ENCODE peak calls at places on chromosome 14, in seven cellular contexts. One of them, this sample, is unnamed. For H3K36me3 and H3K27me3, the result is how much of the 10 kb centered on the place peaks cover.

GRCh38 chr14:70567791-70568190 is 32.7 kb downstream of the MED6 start:
- DNase-seq in ovary: no peak
- DNase-seq in transverse colon: no peak
- DNase-seq in SK-N-SH: peak
- DNase-seq in suprapubic skin: no peak
- DNase-seq in stomach: no peak
- DNase-seq in HepG2: peak
- DNase-seq in this sample: no peak

GRCh38 chr14:89351364-89351957 is 65.6 kb downstream of the FOXN3 start:
- DNase-seq in ovary: peak
- DNase-seq in transverse colon: peak
- DNase-seq in SK-N-SH: no peak
- DNase-seq in suprapubic skin: no peak
- DNase-seq in stomach: peak
- DNase-seq in HepG2: peak
- DNase-seq in this sample: peak

GRCh38 chr14:25396128-25396527 is 346.2 kb upstream of the STXBP6 start:
- DNase-seq in ovary: no peak
- DNase-seq in transverse colon: no peak
- DNase-seq in SK-N-SH: no peak
- DNase-seq in suprapubic skin: no peak
- DNase-seq in stomach: no peak
- DNase-seq in HepG2: no peak
- DNase-seq in this sample: no peak

GRCh38 chr14:35365130-35366047 is 39.2 kb downstream of the NFKBIA start:
- DNase-seq in ovary: peak
- DNase-seq in transverse colon: peak
- DNase-seq in SK-N-SH: no peak
- DNase-seq in suprapubic skin: peak
- DNase-seq in stomach: peak
- DNase-seq in HepG2: peak
- DNase-seq in this sample: peak

GRCh38 chr14:23137221-23138172 is 18.4 kb upstream of the CEBPE start:
- DNase-seq in ovary: no peak
- DNase-seq in transverse colon: no peak
- DNase-seq in SK-N-SH: no peak
- DNase-seq in suprapubic skin: no peak
- DNase-seq in stomach: peak
- DNase-seq in HepG2: no peak
- DNase-seq in this sample: no peak

GRCh38 chr14:20751963-20752562 is 6.4 kb downstream of the EDDM3A start:
- DNase-seq in ovary: no peak
- DNase-seq in transverse colon: no peak
- DNase-seq in SK-N-SH: no peak
- DNase-seq in suprapubic skin: no peak
- DNase-seq in stomach: no peak
- DNase-seq in HepG2: no peak
- DNase-seq in this sample: no peak

GRCh38 chr14:36105401-36105800 is 71.1 kb downstream of the PTCSC3 start:
- DNase-seq in ovary: no peak
- DNase-seq in transverse colon: no peak
- DNase-seq in SK-N-SH: no peak
- DNase-seq in suprapubic skin: no peak
- DNase-seq in stomach: no peak
- DNase-seq in HepG2: peak
- DNase-seq in this sample: no peak

GRCh38 chr14:73741876-73742519 is 27.8 kb upstream of the PNMA1 start:
- DNase-seq in ovary: peak
- DNase-seq in transverse colon: no peak
- DNase-seq in SK-N-SH: peak
- DNase-seq in suprapubic skin: peak
- DNase-seq in stomach: no peak
- DNase-seq in HepG2: no peak
- DNase-seq in this sample: no peak

GRCh38 chr14:72740504-72740961 is 153.4 kb downstream of the DPF3 start:
- DNase-seq in ovary: no peak
- DNase-seq in transverse colon: no peak
- DNase-seq in SK-N-SH: no peak
- DNase-seq in suprapubic skin: no peak
- DNase-seq in stomach: peak
- DNase-seq in HepG2: no peak
- DNase-seq in this sample: peak

GRCh38 chr14:36161781-36162180 is 14.7 kb downstream of the PTCSC3 start:
- DNase-seq in ovary: no peak
- DNase-seq in transverse colon: peak
- DNase-seq in SK-N-SH: no peak
- DNase-seq in suprapubic skin: no peak
- DNase-seq in stomach: no peak
- DNase-seq in HepG2: no peak
- DNase-seq in this sample: no peak

GRCh38 chr14:39726563-39726962 is 294.3 kb upstream of the FBXO33 start:
- DNase-seq in ovary: no peak
- DNase-seq in transverse colon: no peak
- DNase-seq in SK-N-SH: no peak
- DNase-seq in suprapubic skin: no peak
- DNase-seq in stomach: no peak
- DNase-seq in HepG2: no peak
- DNase-seq in this sample: no peak

GRCh38 chr14:102937331-102938175 is 15.1 kb downstream of the AMN start:
- DNase-seq in ovary: no peak
- DNase-seq in transverse colon: no peak
- DNase-seq in SK-N-SH: no peak
- DNase-seq in suprapubic skin: peak
- DNase-seq in stomach: no peak
- DNase-seq in HepG2: no peak
- DNase-seq in this sample: no peak

GRCh38 chr14:102938191-102938590 is 15.7 kb downstream of the AMN start:
- DNase-seq in ovary: no peak
- DNase-seq in transverse colon: no peak
- DNase-seq in SK-N-SH: no peak
- DNase-seq in suprapubic skin: no peak
- DNase-seq in stomach: no peak
- DNase-seq in HepG2: no peak
- DNase-seq in this sample: no peak

GRCh38 chr14:102932484-102933248 is 10.2 kb downstream of the AMN start:
- DNase-seq in ovary: no peak
- DNase-seq in transverse colon: no peak
- DNase-seq in SK-N-SH: no peak
- DNase-seq in suprapubic skin: no peak
- DNase-seq in stomach: no peak
- DNase-seq in HepG2: no peak
- DNase-seq in this sample: no peak

GRCh38 chr14:102933618-102934231 is 11.3 kb downstream of the AMN start:
- DNase-seq in ovary: no peak
- DNase-seq in transverse colon: no peak
- DNase-seq in SK-N-SH: no peak
- DNase-seq in suprapubic skin: peak
- DNase-seq in stomach: no peak
- DNase-seq in HepG2: peak
- DNase-seq in this sample: no peak

GRCh38 chr14:102935756-102936155 is 13.3 kb downstream of the AMN start:
- DNase-seq in ovary: no peak
- DNase-seq in transverse colon: no peak
- DNase-seq in SK-N-SH: no peak
- DNase-seq in suprapubic skin: no peak
- DNase-seq in stomach: no peak
- DNase-seq in HepG2: no peak
- DNase-seq in this sample: no peak
- H3K36me3 ChIP-seq in ovary: under half
- H3K36me3 ChIP-seq in transverse colon: under half
- H3K36me3 ChIP-seq in SK-N-SH: half or more
- H3K36me3 ChIP-seq in suprapubic skin: half or more
- H3K36me3 ChIP-seq in stomach: half or more
- H3K36me3 ChIP-seq in HepG2: under half
- H3K36me3 ChIP-seq in this sample: half or more

GRCh38 chr14:85243306-85243705 is 286.6 kb upstream of the FLRT2 start:
- DNase-seq in ovary: no peak
- DNase-seq in transverse colon: no peak
- DNase-seq in SK-N-SH: no peak
- DNase-seq in suprapubic skin: no peak
- DNase-seq in stomach: no peak
- DNase-seq in HepG2: no peak
- DNase-seq in this sample: no peak

GRCh38 chr14:85252011-85252410 is 277.9 kb upstream of the FLRT2 start:
- DNase-seq in ovary: no peak
- DNase-seq in transverse colon: no peak
- DNase-seq in SK-N-SH: no peak
- DNase-seq in suprapubic skin: no peak
- DNase-seq in stomach: no peak
- DNase-seq in HepG2: no peak
- DNase-seq in this sample: no peak

GRCh38 chr14:85248881-85249635 is 280.9 kb upstream of the FLRT2 start:
- DNase-seq in ovary: no peak
- DNase-seq in transverse colon: no peak
- DNase-seq in SK-N-SH: no peak
- DNase-seq in suprapubic skin: no peak
- DNase-seq in stomach: no peak
- DNase-seq in HepG2: no peak
- DNase-seq in this sample: no peak

GRCh38 chr14:85250369-85250768 is 279.6 kb upstream of the FLRT2 start:
- DNase-seq in ovary: no peak
- DNase-seq in transverse colon: no peak
- DNase-seq in SK-N-SH: peak
- DNase-seq in suprapubic skin: no peak
- DNase-seq in stomach: no peak
- DNase-seq in HepG2: no peak
- DNase-seq in this sample: no peak

DNA sequence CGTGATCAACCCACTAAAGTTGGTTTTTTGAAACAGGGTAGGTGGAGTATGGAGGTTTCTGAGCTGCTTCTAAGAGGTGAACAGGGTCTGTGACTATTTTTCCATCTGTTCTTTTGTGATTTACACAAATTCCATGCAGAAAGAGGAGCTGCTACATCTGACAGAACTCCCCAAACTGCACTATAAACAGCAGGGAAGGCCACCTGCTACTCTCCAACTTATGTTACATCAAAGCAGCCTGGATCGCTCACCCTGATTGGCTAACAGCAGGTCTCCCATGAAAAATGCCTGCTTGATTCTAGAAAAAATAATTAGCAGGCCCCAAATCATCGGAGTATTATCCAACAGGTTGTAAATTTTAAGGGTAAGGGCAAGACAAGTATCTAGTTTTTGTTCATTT is 282.9 kb upstream of the FLRT2 start:
- DNase-seq in ovary: no peak
- DNase-seq in transverse colon: no peak
- DNase-seq in SK-N-SH: no peak
- DNase-seq in suprapubic skin: no peak
- DNase-seq in stomach: no peak
- DNase-seq in HepG2: no peak
- DNase-seq in this sample: no peak
- TF ChIP-seq EP300 in ovary: no peak
- TF ChIP-seq EP300 in transverse colon: no peak
- TF ChIP-seq EP300 in SK-N-SH: no peak
- TF ChIP-seq EP300 in suprapubic skin: no peak
- TF ChIP-seq EP300 in stomach: no peak
- TF ChIP-seq EP300 in HepG2: no peak
- TF ChIP-seq EP300 in this sample: no peak

GRCh38 chr14:56796259-56796658 is 14.0 kb downstream of the OTX2 start:
- DNase-seq in ovary: no peak
- DNase-seq in transverse colon: no peak
- DNase-seq in SK-N-SH: no peak
- DNase-seq in suprapubic skin: no peak
- DNase-seq in stomach: no peak
- DNase-seq in HepG2: no peak
- DNase-seq in this sample: no peak
- H3K27me3 ChIP-seq in ovary: under half
- H3K27me3 ChIP-seq in transverse colon: half or more
- H3K27me3 ChIP-seq in SK-N-SH: half or more
- H3K27me3 ChIP-seq in suprapubic skin: half or more
- H3K27me3 ChIP-seq in stomach: under half
- H3K27me3 ChIP-seq in HepG2: under half
- H3K27me3 ChIP-seq in this sample: half or more

GRCh38 chr14:76422662-76423061 is 46.7 kb downstream of the ESRRB start:
- DNase-seq in ovary: no peak
- DNase-seq in transverse colon: no peak
- DNase-seq in SK-N-SH: no peak
- DNase-seq in suprapubic skin: no peak
- DNase-seq in stomach: no peak
- DNase-seq in HepG2: no peak
- DNase-seq in this sample: no peak
- H3K36me3 ChIP-seq in ovary: under half
- H3K36me3 ChIP-seq in transverse colon: under half
- H3K36me3 ChIP-seq in SK-N-SH: under half
- H3K36me3 ChIP-seq in suprapubic skin: under half
- H3K36me3 ChIP-seq in stomach: under half
- H3K36me3 ChIP-seq in HepG2: under half
- H3K36me3 ChIP-seq in this sample: under half

GRCh38 chr14:33700052-33700451 is 250.8 kb downstream of the EGLN3 start:
- DNase-seq in ovary: no peak
- DNase-seq in transverse colon: no peak
- DNase-seq in SK-N-SH: no peak
- DNase-seq in suprapubic skin: no peak
- DNase-seq in stomach: no peak
- DNase-seq in HepG2: no peak
- DNase-seq in this sample: no peak
- TF ChIP-seq EP300 in ovary: no peak
- TF ChIP-seq EP300 in transverse colon: no peak
- TF ChIP-seq EP300 in SK-N-SH: no peak
- TF ChIP-seq EP300 in suprapubic skin: no peak
- TF ChIP-seq EP300 in stomach: no peak
- TF ChIP-seq EP300 in HepG2: no peak
- TF ChIP-seq EP300 in this sample: no peak

DNA sequence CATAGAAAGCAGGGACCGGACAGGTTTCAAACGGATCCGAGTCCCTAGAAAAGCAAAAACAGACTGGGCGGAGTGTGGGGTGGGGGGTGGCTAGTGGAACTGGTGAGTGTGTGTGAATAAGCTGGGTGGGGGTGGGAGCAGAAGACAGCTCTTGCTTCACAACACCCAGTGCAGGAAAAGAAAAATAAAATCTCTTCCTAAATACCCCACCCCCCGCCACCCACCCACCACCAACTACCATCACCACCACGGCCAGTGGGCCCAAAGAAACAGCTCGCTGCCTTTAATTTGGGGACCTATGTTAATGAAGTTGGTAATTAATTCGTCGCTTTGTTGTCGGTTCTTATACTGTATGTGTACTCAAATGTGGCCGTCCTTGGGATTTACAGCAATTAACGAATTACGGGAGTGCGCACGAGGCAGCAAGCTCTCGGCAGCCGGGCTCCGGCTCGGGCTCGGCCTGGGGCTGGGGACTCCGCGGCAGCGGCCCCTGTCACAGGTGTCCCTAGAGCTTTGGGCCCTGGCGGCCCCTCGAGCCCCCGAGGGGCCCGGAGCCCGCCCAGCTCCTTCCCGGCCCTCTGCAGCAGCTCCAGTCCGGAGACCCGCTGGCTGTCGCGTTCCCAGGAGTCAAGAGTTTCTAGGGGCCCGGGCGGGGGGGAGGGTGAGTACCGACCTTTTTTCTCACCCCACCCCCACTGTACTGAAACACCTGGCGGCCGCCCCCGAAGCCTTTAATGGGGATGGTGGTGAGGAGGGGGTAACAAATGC is 1.5 kb upstream of the OTX2 start:
- DNase-seq in ovary: no peak
- DNase-seq in transverse colon: no peak
- DNase-seq in SK-N-SH: no peak
- DNase-seq in suprapubic skin: no peak
- DNase-seq in stomach: no peak
- DNase-seq in HepG2: no peak
- DNase-seq in this sample: no peak
- H3K27me3 ChIP-seq in ovary: under half
- H3K27me3 ChIP-seq in transverse colon: half or more
- H3K27me3 ChIP-seq in SK-N-SH: half or more
- H3K27me3 ChIP-seq in suprapubic skin: half or more
- H3K27me3 ChIP-seq in stomach: under half
- H3K27me3 ChIP-seq in HepG2: under half
- H3K27me3 ChIP-seq in this sample: half or more

This sample was measured in esophagus muscularis mucosa.